ENCODE peak calls at places on chromosome 6, in nine cellular contexts. D, Z, J, U, M, O, W, K and I are unnamed samples.
A peak's percentile ranks its signal among the peaks of the same experiment; 100 is the strongest.

GRCh38 chr6:133392015-133392414 is 150.9 kb downstream of the EYA4 start:
- ATAC-seq in K (no peak), D (no peak), O (no peak), J (no peak), W (no peak), U (no peak), M (no peak), Z (no peak), I (no peak)

GRCh38 chr6:14977747-14978382 is 268.0 kb upstream of the JARID2 start:
- ATAC-seq in M (no peak), K (no peak), W (no peak), U (no peak), D (no peak), J (no peak), O (no peak), Z (no peak), I (no peak)

GRCh38 chr6:89379281-89379680 is 26.8 kb upstream of the UBE2J1 start:
- ATAC-seq in M (no peak), W (no peak), Z (no peak), O (no peak), D (peak; percentile 82), K (no peak), U (no peak), J (no peak), I (no peak)

GRCh38 chr6:42915737-42916136 is at the start of gene PTCRA:
- ATAC-seq in K (no peak), O (peak; percentile 20), W (no peak), D (no peak), Z (peak; percentile 34), U (no peak), J (peak; percentile 46), M (peak; percentile 40), I (peak; percentile 22)

GRCh38 chr6:166046232-166046631 is 121.4 kb downstream of the TBXT start:
- ATAC-seq in K (no peak), D (no peak), M (no peak), J (no peak), W (no peak), U (no peak), O (no peak), Z (no peak), I (no peak)

GRCh38 chr6:90231308-90231707 is 65.3 kb downstream of the BACH2 start:
- ATAC-seq in W (no peak), J (no peak), U (no peak), Z (no peak), K (no peak), M (no peak), O (no peak), D (no peak), I (no peak)

GRCh38 chr6:8085053-8085511 is 17.3 kb downstream of the EEF1E1 start:
- ATAC-seq in J (no peak), O (no peak), U (peak; percentile 81), D (no peak), Z (peak; percentile 59), M (peak; percentile 57), W (peak; percentile 88), K (peak; percentile 77), I (peak; percentile 74)

GRCh38 chr6:121849477-121849876 is 414.0 kb downstream of the GJA1 start:
- ATAC-seq in U (peak; percentile 97), D (peak; percentile 89), M (peak; percentile 72), K (peak; percentile 65), W (peak; percentile 88), J (no peak), Z (peak; percentile 90), O (peak; percentile 84), I (peak; percentile 58)

GRCh38 chr6:135087403-135087802 is 32.8 kb upstream of the HBS1L start:
- ATAC-seq in U (no peak), O (peak; percentile 7), D (no peak), J (no peak), K (no peak), W (no peak), M (no peak), Z (no peak), I (no peak)

GRCh38 chr6:68777956-68778355 is 142.9 kb downstream of the ADGRB3 start:
- ATAC-seq in O (no peak), K (peak; percentile 29), M (no peak), J (no peak), U (no peak), W (peak; percentile 30), Z (no peak), D (peak; percentile 67), I (no peak)

GRCh38 chr6:15974817-15975216 is 154.1 kb upstream of the MYLIP start:
- ATAC-seq in O (no peak), D (no peak), U (no peak), K (no peak), Z (no peak), M (no peak), J (no peak), W (peak; percentile 99), I (no peak)

GRCh38 chr6:136035378-136036070 is 184.0 kb downstream of the PDE7B start:
- ATAC-seq in U (no peak), M (no peak), W (peak; percentile 45), O (no peak), K (no peak), Z (no peak), D (peak; percentile 23), J (no peak), I (no peak)

GRCh38 chr6:125201961-125202729 is 48.6 kb downstream of the TPD52L1 start:
- ATAC-seq in Z (no peak), M (no peak), U (peak; percentile 76), W (no peak), O (no peak), D (no peak), K (peak; percentile 71), J (no peak), I (peak; percentile 65)

GRCh38 chr6:122751291-122751690 is 28.2 kb upstream of the FABP7 start:
- ATAC-seq in D (no peak), M (peak; percentile 89), U (no peak), W (no peak), O (peak; percentile 72), J (peak; percentile 56), Z (no peak), K (no peak), I (no peak)

GRCh38 chr6:35624341-35625070 is 64.2 kb downstream of the FKBP5 start:
- ATAC-seq in M (peak; percentile 63), Z (no peak), U (peak; percentile 76), O (peak; percentile 51), D (no peak), J (no peak), W (peak; percentile 11), K (peak; percentile 65), I (no peak)

GRCh38 chr6:163782436-163783003 is 368.0 kb downstream of the QKI start:
- ATAC-seq in K (no peak), U (no peak), O (no peak), M (peak; percentile 46), W (no peak), J (peak; percentile 45), Z (no peak), D (peak; percentile 9), I (no peak)

GRCh38 chr6:26342106-26342999 is 22.6 kb upstream of the BTN3A2 start:
- ATAC-seq in U (peak; percentile 17), D (no peak), K (no peak), J (peak; percentile 21), W (peak; percentile 16), O (peak; percentile 70), Z (no peak), M (peak; percentile 34), I (no peak)

GRCh38 chr6:161048636-161049035 is 57.1 kb downstream of the MAP3K4 start:
- ATAC-seq in Z (no peak), D (no peak), K (no peak), U (peak; percentile 70), J (no peak), M (no peak), O (no peak), W (no peak), I (no peak)

GRCh38 chr6:157036245-157036681 is 259.1 kb downstream of the ARID1B start:
- ATAC-seq in W (peak; percentile 81), U (peak; percentile 32), J (no peak), M (no peak), K (no peak), D (peak; percentile 67), O (no peak), Z (no peak), I (peak; percentile 93)

GRCh38 chr6:106300020-106300772 is 25.4 kb downstream of the ATG5 start:
- ATAC-seq in D (no peak), Z (no peak), U (no peak), K (no peak), M (no peak), J (no peak), O (no peak), W (peak; percentile 41), I (no peak)

GRCh38 chr6:170022827-170023619 is 267.9 kb downstream of the DLL1 start:
- ATAC-seq in Z (peak; percentile 83), J (no peak), D (peak; percentile 67), U (no peak), M (no peak), W (no peak), O (no peak), K (no peak), I (no peak)